ENCODE peak calls at places on chromosomes 3 and 15, in seven cellular contexts. M, C, B, K, O, N and A are unnamed samples.
A peak's percentile ranks its signal among the peaks of the same experiment; 100 is the strongest.

GRCh38 chr3:196085534-196085933 is 3.6 kb upstream of the TFRC start:
- DNase-seq in O (no peak), N (no peak), K (no peak), B (no peak), M (no peak), C (no peak), A (no peak)

GRCh38 chr3:48896991-48897390 is 1.7 kb downstream of the SLC25A20 start:
- DNase-seq in N (no peak), O (no peak), B (no peak), C (no peak), M (no peak), K (no peak), A (no peak)

GRCh38 chr15:60635507-60636352 is 156.8 kb upstream of the ICE2 start:
- DNase-seq in O (peak; percentile 22), B (no peak), N (no peak), K (no peak), M (no peak), C (no peak), A (no peak)

GRCh38 chr3:23202921-23203650 is at the start of gene UBE2E2:
- DNase-seq in C (peak; percentile 82), M (peak; percentile 64), N (no peak), K (no peak), O (peak; percentile 75), B (peak; percentile 75), A (peak; percentile 66)

GRCh38 chr3:14127516-14128161 is 2.8 kb downstream of the TMEM43 start:
- DNase-seq in B (no peak), O (no peak), K (no peak), M (peak; percentile 38), N (no peak), C (no peak), A (no peak)

GRCh38 chr3:126197854-126198584 is 17.6 kb upstream of the ALDH1L1 start:
- DNase-seq in O (peak; percentile 89), K (no peak), C (peak; percentile 88), B (peak; percentile 43), M (peak; percentile 81), N (peak; percentile 61), A (peak; percentile 17)

GRCh38 chr3:62003833-62004232 is 369.5 kb downstream of the FEZF2 start:
- DNase-seq in M (no peak), B (no peak), K (no peak), O (no peak), N (no peak), C (no peak), A (no peak)

GRCh38 chr15:29857196-29857595 is 34.9 kb upstream of the TJP1 start:
- DNase-seq in K (no peak), O (no peak), B (no peak), C (no peak), M (no peak), N (no peak), A (peak; percentile 25)